ENCODE peak calls at places on chromosomes 7 and 10, in nine cellular contexts. N, C, V, J, Z, S, U, Q and F are unnamed samples.

GRCh38 chr10:110993024-110993693 is 73.8 kb downstream of the SHOC2 start:
- DNase-seq in U (peak), Z (peak), J (peak), V (peak), C (no peak), N (peak), Q (no peak), S (no peak), F (peak)

GRCh38 chr7:44978511-44979366 is at the start of gene MYO1G:
- DNase-seq in Z (peak), V (no peak), U (peak), C (no peak), J (no peak), N (no peak), Q (peak), S (no peak), F (no peak)

GRCh38 chr7:127858091-127858914 is 172.9 kb downstream of the LRRC4 start:
- DNase-seq in N (no peak), Q (no peak), C (no peak), Z (no peak), J (no peak), V (no peak), S (no peak), U (no peak), F (no peak)

GRCh38 chr10:91220954-91221696 is 662 bp downstream of the PCGF5 start:
- DNase-seq in N (peak), Z (no peak), S (no peak), U (peak), J (no peak), V (no peak), C (no peak), Q (no peak), F (peak)

GRCh38 chr10:60048146-60048545 is 141.8 kb upstream of the CCDC6 start:
- DNase-seq in V (no peak), U (no peak), Z (no peak), C (no peak), Q (no peak), J (peak), S (no peak), N (no peak), F (no peak)

GRCh38 chr10:51103818-51104217 is 29.5 kb downstream of the PRKG1 start:
- DNase-seq in C (no peak), U (no peak), J (no peak), Z (no peak), V (no peak), S (no peak), Q (no peak), N (peak), F (peak)

GRCh38 chr7:121440857-121441503 is 44.9 kb upstream of the FAM3C start:
- DNase-seq in Q (no peak), V (no peak), U (no peak), S (no peak), N (no peak), C (no peak), J (no peak), Z (no peak), F (no peak)

GRCh38 chr10:96358851-96359540 is at the start of gene OPALIN:
- DNase-seq in J (no peak), Q (no peak), C (no peak), S (no peak), Z (no peak), N (no peak), V (no peak), U (no peak), F (no peak)

GRCh38 chr7:24381919-24382505 is 98.0 kb downstream of the NPY start:
- DNase-seq in V (no peak), Z (no peak), C (no peak), Q (no peak), U (no peak), J (no peak), N (no peak), S (no peak), F (peak)

GRCh38 chr10:11532329-11532728 is 79.1 kb downstream of the USP6NL start:
- DNase-seq in C (no peak), J (no peak), V (no peak), Q (no peak), Z (no peak), U (no peak), N (peak), S (no peak), F (no peak)

GRCh38 chr10:132509506-132510173 is 27.9 kb upstream of the INPP5A start:
- DNase-seq in Q (no peak), S (no peak), J (no peak), N (no peak), Z (no peak), V (no peak), U (no peak), C (no peak), F (no peak)

GRCh38 chr10:129646921-129647320 is 179.9 kb downstream of the MGMT start:
- DNase-seq in J (no peak), V (no peak), C (no peak), Q (no peak), U (no peak), N (no peak), Z (no peak), S (no peak), F (no peak)

GRCh38 chr7:2269468-2270460 is 27.7 kb downstream of the NUDT1 start:
- DNase-seq in Q (no peak), Z (no peak), U (no peak), V (no peak), S (no peak), N (no peak), C (no peak), J (no peak), F (peak)

GRCh38 chr10:10722422-10722821 is 295.2 kb upstream of the CELF2 start:
- DNase-seq in Q (no peak), V (no peak), N (peak), J (no peak), Z (no peak), U (no peak), C (no peak), S (no peak), F (peak)

GRCh38 chr10:72044417-72045041 is 43.8 kb downstream of the SPOCK2 start:
- DNase-seq in U (no peak), Z (no peak), S (peak), J (no peak), V (no peak), Q (no peak), N (no peak), C (peak), F (no peak)

GRCh38 chr7:124784879-124785818 is 19.6 kb upstream of the GPR37 start:
- DNase-seq in U (no peak), S (no peak), C (peak), N (peak), Q (no peak), J (peak), Z (no peak), V (peak), F (peak)

GRCh38 chr7:111918461-111918860 is 287.7 kb downstream of the DOCK4 start:
- DNase-seq in N (no peak), C (no peak), J (no peak), Q (no peak), Z (no peak), S (no peak), U (no peak), V (no peak), F (no peak)

GRCh38 chr7:38796636-38797501 is 112.1 kb downstream of the VPS41 start:
- DNase-seq in N (peak), Q (peak), Z (peak), C (peak), S (no peak), V (peak), U (peak), J (peak), F (peak)

GRCh38 chr7:137681657-137682562 is 164.9 kb downstream of the DGKI start:
- DNase-seq in V (peak), J (no peak), S (no peak), U (no peak), N (no peak), Z (no peak), C (no peak), Q (no peak), F (peak)

GRCh38 chr7:129569811-129570215 is 41.7 kb upstream of the NRF1 start:
- DNase-seq in C (no peak), S (no peak), V (peak), N (no peak), U (no peak), Z (no peak), J (peak), Q (no peak), F (peak)

GRCh38 chr10:111370101-111370500 is 293.3 kb downstream of the ADRA2A start:
- DNase-seq in J (no peak), V (no peak), S (no peak), U (no peak), N (no peak), Z (no peak), C (no peak), Q (no peak), F (peak)